ENCODE peak calls at places on chromosome 5, in seven cellular contexts. O is endodermal cell, S is stomach, A is tibial artery, B is tibial nerve, K is psoas muscle, W is GM23248. Q is an unnamed sample.

GRCh38 chr5:127409236-127409921 is 108.1 kb upstream of the PRRC1 start:
- DNase-seq in O (no peak), B (no peak), A (no peak), W (peak), K (no peak), S (no peak), Q (peak)

GRCh38 chr5:465591-466403 is 22.8 kb downstream of the EXOC3 start:
- DNase-seq in K (no peak), O (peak), B (no peak), S (no peak), A (peak), W (no peak), Q (no peak)

GRCh38 chr5:122436615-122437014 is 124.6 kb downstream of the SNCAIP start:
- DNase-seq in B (no peak), A (no peak), O (no peak), W (peak), S (no peak), K (no peak), Q (no peak)

GRCh38 chr5:35640623-35641022 is 23.0 kb downstream of the SPEF2 start:
- DNase-seq in A (no peak), B (no peak), S (no peak), W (no peak), K (no peak), O (no peak), Q (no peak)

GRCh38 chr5:59186623-59187022 is 603.7 kb downstream of the RAB3C start:
- DNase-seq in O (no peak), S (no peak), W (no peak), A (no peak), K (no peak), B (no peak), Q (no peak)

GRCh38 chr5:14850419-14851066 is 21.0 kb downstream of the ANKH start:
- DNase-seq in S (no peak), B (no peak), O (no peak), A (no peak), K (no peak), W (no peak), Q (no peak)

GRCh38 chr5:81147970-81148571 is 85.1 kb upstream of the CKMT2 start:
- DNase-seq in A (no peak), K (no peak), S (no peak), O (no peak), B (no peak), W (no peak), Q (no peak)

GRCh38 chr5:8034852-8035251 is 165.9 kb downstream of the MTRR start:
- DNase-seq in S (no peak), K (no peak), W (no peak), B (no peak), O (peak), A (no peak), Q (no peak)

GRCh38 chr5:14449052-14449661 is 132.4 kb upstream of the OTULINL start:
- DNase-seq in O (no peak), K (peak), B (no peak), W (peak), A (no peak), S (no peak), Q (no peak)

GRCh38 chr5:56011835-56012234 is 17.1 kb upstream of the IL6ST start:
- DNase-seq in O (no peak), A (no peak), K (no peak), B (no peak), S (no peak), W (peak), Q (no peak)

GRCh38 chr5:125290935-125291334 is 544.5 kb upstream of the ZNF608 start:
- DNase-seq in O (no peak), B (no peak), K (no peak), S (no peak), A (no peak), W (no peak), Q (no peak)

GRCh38 chr5:35990524-35990923 is 666 bp downstream of the UGT3A1 start:
- DNase-seq in S (no peak), B (no peak), W (no peak), A (no peak), O (no peak), K (no peak), Q (no peak)

GRCh38 chr5:54616031-54616430 is 98.5 kb downstream of the SNX18 start:
- DNase-seq in O (no peak), A (peak), W (peak), K (no peak), B (no peak), S (peak), Q (no peak)

GRCh38 chr5:83471405-83472212 is at the start of gene VCAN:
- DNase-seq in B (peak), W (peak), K (peak), A (peak), O (peak), S (no peak), Q (peak)

GRCh38 chr5:119022017-119022745 is 33.8 kb upstream of the DTWD2 start:
- DNase-seq in B (no peak), S (no peak), W (peak), A (no peak), K (no peak), O (no peak), Q (no peak)

GRCh38 chr5:18394154-18394804 is 760.0 kb downstream of the TAF11L14 start:
- DNase-seq in K (peak), W (peak), A (peak), S (peak), O (peak), B (peak), Q (no peak)

GRCh38 chr5:36919238-36919637 is 42.7 kb downstream of the NIPBL start:
- DNase-seq in A (no peak), O (no peak), S (no peak), W (no peak), K (no peak), B (no peak), Q (no peak)

GRCh38 chr5:93606384-93606752 is 23.3 kb downstream of the NR2F1 start:
- DNase-seq in K (no peak), O (no peak), W (no peak), S (no peak), B (no peak), A (no peak), Q (no peak)

GRCh38 chr5:91020065-91020800 is 362.9 kb downstream of the ARRDC3 start:
- DNase-seq in W (peak), K (no peak), A (no peak), B (no peak), O (no peak), S (no peak), Q (no peak)

GRCh38 chr5:58025825-58026224 is 434.1 kb downstream of the PLK2 start:
- DNase-seq in B (no peak), K (no peak), O (no peak), S (no peak), A (no peak), W (no peak), Q (no peak)

GRCh38 chr5:170745481-170746061 is 38.0 kb upstream of the GABRP start:
- DNase-seq in W (peak), S (peak), K (no peak), A (no peak), O (peak), B (no peak), Q (no peak)

GRCh38 chr5:168318237-168318636 is 26.8 kb downstream of the WWC1 start:
- DNase-seq in K (no peak), A (no peak), O (no peak), W (no peak), B (no peak), S (no peak), Q (no peak)

GRCh38 chr5:148846930-148847329 is 20.5 kb downstream of the ADRB2 start:
- DNase-seq in B (no peak), K (no peak), A (no peak), W (peak), S (no peak), O (no peak), Q (no peak)

GRCh38 chr5:54904425-54904824 is 81.0 kb downstream of the ESM1 start:
- DNase-seq in K (no peak), B (no peak), S (no peak), O (peak), A (no peak), W (peak), Q (no peak)

GRCh38 chr5:35047785-35048404 is at the start of gene AGXT2:
- DNase-seq in O (no peak), W (no peak), B (no peak), A (no peak), S (no peak), K (no peak), Q (no peak)

GRCh38 chr5:103075442-103075841 is 44.5 kb downstream of the GIN1 start:
- DNase-seq in S (no peak), O (no peak), B (no peak), K (no peak), A (no peak), W (no peak), Q (no peak)

GRCh38 chr5:154046486-154046885 is 7.7 kb downstream of the MFAP3 start:
- DNase-seq in B (no peak), W (no peak), O (no peak), K (no peak), S (no peak), A (no peak), Q (no peak)

GRCh38 chr5:169272111-169272510 is 28.8 kb downstream of the SLIT3 start:
- DNase-seq in A (no peak), W (no peak), B (no peak), K (no peak), O (no peak), S (no peak), Q (no peak)

GRCh38 chr5:176152191-176152932 is 85.9 kb upstream of the SIMC1 start:
- DNase-seq in A (no peak), W (no peak), S (no peak), B (no peak), O (peak), K (no peak), Q (no peak)

GRCh38 chr5:118017536-118017935 is 970.8 kb downstream of the DTWD2 start:
- DNase-seq in B (no peak), K (no peak), S (no peak), W (no peak), O (no peak), A (no peak), Q (peak)

GRCh38 chr5:139684881-139685749 is 37.0 kb downstream of the CXXC5 start:
- DNase-seq in B (no peak), K (peak), W (no peak), A (no peak), O (peak), S (peak), Q (no peak)
- H3K27ac ChIP-seq in B (peak), K (peak), W (no peak), A (peak), O (peak), S (peak), Q (peak)

GRCh38 chr5:82414043-82414393 is 135.9 kb upstream of the RPS23 start:
- DNase-seq in A (no peak), W (no peak), O (no peak), S (no peak), B (no peak), K (no peak), Q (no peak)
- H3K27ac ChIP-seq in A (peak), W (peak), O (no peak), S (no peak), B (no peak), K (no peak), Q (no peak)

GRCh38 chr5:112331892-112332291 is 87.2 kb downstream of the EPB41L4A start:
- DNase-seq in S (no peak), W (no peak), O (no peak), A (no peak), B (no peak), K (no peak), Q (no peak)

GRCh38 chr5:112338681-112339337 is 80.3 kb downstream of the EPB41L4A start:
- DNase-seq in S (no peak), K (no peak), O (peak), W (peak), A (peak), B (no peak), Q (no peak)

GRCh38 chr5:112329429-112330090 is 89.5 kb downstream of the EPB41L4A start:
- DNase-seq in B (no peak), S (no peak), O (peak), W (no peak), A (no peak), K (no peak), Q (no peak)

DNA sequence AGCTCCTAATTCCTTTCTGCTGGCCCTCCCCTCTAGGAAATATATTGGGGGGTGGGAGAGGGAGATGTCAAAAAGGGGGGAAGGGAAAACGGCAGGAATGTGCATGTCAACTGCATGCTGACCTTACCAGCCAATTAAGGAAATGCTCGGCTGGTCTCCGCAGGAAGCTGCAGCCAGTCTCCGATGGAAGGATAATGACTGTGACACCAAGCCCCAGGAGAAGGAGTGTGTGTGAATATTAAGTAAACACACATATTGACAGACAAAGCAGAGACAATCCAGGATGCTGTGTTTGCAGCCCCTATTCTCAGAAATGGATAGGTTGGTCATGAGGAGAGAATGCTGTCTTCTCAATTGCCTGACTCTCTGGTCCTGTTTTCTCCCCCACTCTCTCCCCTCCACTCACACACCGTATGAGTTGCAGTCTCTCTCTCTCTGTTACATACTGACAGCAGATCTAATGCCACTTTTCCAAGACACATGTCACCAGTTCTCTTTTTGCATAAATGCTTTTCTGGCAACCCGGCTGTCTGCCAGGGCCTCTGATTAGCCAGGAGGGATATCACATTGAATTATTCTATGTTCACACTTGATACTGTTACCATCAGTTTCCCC is 85.7 kb downstream of the EPB41L4A start:
- DNase-seq in A (no peak), S (no peak), W (no peak), O (peak), B (no peak), K (no peak), Q (no peak)
- H3K27ac ChIP-seq in A (no peak), S (no peak), W (no peak), O (peak), B (no peak), K (no peak), Q (no peak)

DNA sequence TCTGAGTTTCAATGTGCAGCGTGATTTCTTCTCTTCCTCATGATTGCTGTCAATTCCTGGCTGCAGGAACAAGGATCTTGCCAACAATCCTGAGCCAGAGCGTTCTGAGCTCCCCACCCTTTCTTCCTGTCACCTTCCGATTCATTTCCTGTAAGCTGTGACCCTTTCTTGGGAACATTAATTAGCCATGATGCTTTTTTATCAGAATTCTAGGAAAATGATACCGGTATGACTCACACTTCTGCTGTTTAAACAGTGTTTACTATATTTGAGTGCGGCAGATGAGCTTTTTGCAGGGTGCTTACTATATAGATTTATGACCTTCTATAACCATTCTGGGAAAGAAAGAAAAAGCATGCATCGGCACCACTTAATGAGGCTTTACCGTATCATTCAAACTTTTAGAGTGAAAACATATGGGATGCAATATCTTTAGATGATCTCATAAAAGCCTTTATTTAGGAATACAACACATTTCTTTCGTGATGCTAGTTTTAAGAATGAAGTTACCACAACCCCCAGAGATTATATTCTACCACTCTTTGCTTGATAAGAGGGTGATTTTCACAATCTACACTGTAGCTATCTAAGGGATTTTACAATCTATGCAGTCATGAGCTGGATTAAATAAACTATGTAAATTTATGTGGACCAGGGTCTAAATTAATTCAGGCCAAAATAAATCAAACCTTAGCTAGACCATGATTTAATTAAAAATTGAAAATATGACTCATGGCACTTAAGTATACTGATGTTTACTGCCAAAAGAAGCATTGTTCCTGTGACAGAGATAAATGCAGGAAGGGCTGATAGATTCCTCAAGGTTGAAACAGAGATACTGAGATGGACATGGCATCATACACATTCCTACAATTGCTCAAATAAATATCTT is 38.0 kb upstream of the OSMR start:
- DNase-seq in K (no peak), B (no peak), O (no peak), S (no peak), A (no peak), W (peak), Q (no peak)
- H3K27ac ChIP-seq in K (no peak), B (peak), O (no peak), S (no peak), A (no peak), W (peak), Q (no peak)

GRCh38 chr5:32276173-32276853 is 36.4 kb downstream of the MTMR12 start:
- DNase-seq in W (peak), B (no peak), O (peak), K (no peak), S (no peak), A (no peak), Q (no peak)
- H3K27ac ChIP-seq in W (no peak), B (peak), O (peak), K (peak), S (peak), A (no peak), Q (no peak)

GRCh38 chr5:104452554-104452953 is 890.0 kb upstream of the NUDT12 start:
- DNase-seq in A (no peak), B (no peak), O (peak), W (no peak), K (no peak), S (no peak), Q (no peak)
- H3K27ac ChIP-seq in A (no peak), B (no peak), O (no peak), W (no peak), K (no peak), S (no peak), Q (no peak)

GRCh38 chr5:132265336-132266030 is 8.0 kb downstream of the PDLIM4 start:
- DNase-seq in W (peak), K (peak), S (no peak), O (peak), B (no peak), A (peak), Q (no peak)

GRCh38 chr5:132266031-132266835 is 8.7 kb downstream of the PDLIM4 start:
- DNase-seq in W (no peak), K (no peak), O (no peak), A (no peak), B (no peak), S (no peak), Q (no peak)

GRCh38 chr5:132263548-132264261 is 6.2 kb downstream of the PDLIM4 start:
- DNase-seq in S (no peak), B (no peak), A (no peak), W (peak), K (peak), O (peak), Q (no peak)

GRCh38 chr5:132262882-132263547 is 5.5 kb downstream of the PDLIM4 start:
- DNase-seq in W (peak), O (no peak), A (no peak), B (no peak), K (no peak), S (no peak), Q (no peak)

GRCh38 chr5:132264546-132265335 is 7.2 kb downstream of the PDLIM4 start:
- DNase-seq in O (no peak), W (peak), K (no peak), S (no peak), B (no peak), A (no peak), Q (no peak)
- H3K27ac ChIP-seq in O (no peak), W (peak), K (peak), S (peak), B (peak), A (peak), Q (no peak)

GRCh38 chr5:180860887-180861822 is at the start of gene ZFP62:
- DNase-seq in K (peak), B (peak), S (peak), W (peak), O (peak), A (peak), Q (peak)

GRCh38 chr5:180866296-180866695 is 5.2 kb upstream of the ZFP62 start:
- DNase-seq in O (no peak), A (no peak), K (no peak), B (no peak), S (no peak), W (no peak), Q (no peak)

GRCh38 chr5:180866985-180867384 is 5.9 kb upstream of the ZFP62 start:
- DNase-seq in S (no peak), K (no peak), W (no peak), A (no peak), O (no peak), B (no peak), Q (no peak)

GRCh38 chr5:180860273-180860886 is 696 bp downstream of the ZFP62 start:
- DNase-seq in A (no peak), K (no peak), B (no peak), W (peak), S (no peak), O (peak), Q (no peak)

DNA sequence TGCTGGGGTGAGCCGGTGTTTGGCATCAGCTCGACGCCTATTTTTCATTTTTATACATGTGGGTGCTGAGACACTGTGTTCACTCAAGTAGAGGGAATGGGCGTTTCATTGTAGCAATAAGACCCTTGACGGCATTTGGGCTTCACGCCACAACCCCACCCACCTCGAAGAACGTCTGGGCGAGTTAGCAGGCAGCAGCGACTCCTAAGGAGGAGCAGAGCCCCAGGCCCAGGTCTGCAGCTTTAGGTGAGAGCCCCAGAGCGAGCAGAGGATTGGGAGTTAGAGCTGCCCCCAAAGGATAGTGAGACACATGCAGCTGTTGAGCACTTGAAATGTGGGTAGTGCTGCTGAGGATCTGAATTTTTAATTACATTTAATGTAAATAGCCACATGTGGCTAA is 1.6 kb upstream of the ZFP62 start:
- DNase-seq in A (no peak), O (peak), S (no peak), K (no peak), B (no peak), W (no peak), Q (no peak)
- H3K27ac ChIP-seq in A (no peak), O (no peak), S (no peak), K (no peak), B (peak), W (no peak), Q (no peak)

DNA sequence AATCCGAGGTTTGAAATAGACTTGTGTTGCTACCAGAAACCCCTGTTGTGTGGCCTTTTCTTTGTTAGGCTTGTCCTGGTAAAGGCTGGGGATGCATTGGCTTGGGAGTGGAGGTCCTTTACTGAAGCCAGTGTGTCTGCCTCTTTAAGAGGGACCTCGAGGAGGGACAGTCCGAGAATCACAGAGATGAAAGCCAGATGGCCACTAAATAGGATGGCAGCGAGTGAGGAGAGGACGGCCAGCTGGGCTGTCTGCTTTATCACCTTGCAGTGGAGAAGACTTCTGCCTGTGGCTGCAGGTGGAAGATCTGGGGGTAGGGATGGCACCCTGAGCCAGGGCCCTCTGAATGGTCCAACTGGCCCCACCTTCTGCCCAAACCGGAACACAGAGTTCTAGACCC is 130.3 kb upstream of the CPEB4 start:
- DNase-seq in K (no peak), W (no peak), S (no peak), O (no peak), A (no peak), B (no peak), Q (no peak)
- H3K27ac ChIP-seq in K (no peak), W (no peak), S (no peak), O (no peak), A (no peak), B (no peak), Q (no peak)

Q was measured in substantia nigra.